ENCODE peak calls at places on chromosomes 4 and X, in five cellular contexts. R, S, V, C and I are unnamed samples.

GRCh38 chr4:182555997-182556418 is 312.8 kb downstream of the TENM3 start:
- DNase-seq in R (no peak), S (no peak), V (peak; percentile 84), C (no peak), I (peak; percentile 40)

GRCh38 chr4:53854991-53855885 is 209.2 kb downstream of the CHIC2 start:
- DNase-seq in R (no peak), S (no peak), V (peak; percentile 53), C (no peak), I (peak; percentile 36)

GRCh38 chrX:71515039-71515398 is 17.9 kb upstream of the OGT start:
- DNase-seq in R (no peak), S (no peak), V (peak; percentile 45), C (no peak), I (no peak)

GRCh38 chrX:3129256-3129655 is 88.0 kb downstream of the ARSF start:
- DNase-seq in R (no peak), S (no peak), V (peak; percentile 30), C (no peak), I (no peak)

GRCh38 chr4:85573270-85573669 is 98.3 kb downstream of the ARHGAP24 start:
- DNase-seq in R (no peak), S (no peak), V (no peak), C (no peak), I (no peak)

GRCh38 chr4:145177511-145177905 is 2.9 kb downstream of the OTUD4 start:
- DNase-seq in R (no peak), S (no peak), V (peak; percentile 40), C (no peak), I (no peak)

GRCh38 chrX:111719426-111720210 is 38.6 kb downstream of the ALG13 start:
- DNase-seq in R (no peak), S (no peak), V (peak; percentile 6), C (no peak), I (no peak)

GRCh38 chrX:115147220-115147619 is 42.0 kb upstream of the RBMXL3 start:
- DNase-seq in R (no peak), S (no peak), V (peak; percentile 42), C (no peak), I (no peak)